ENCODE peak calls at places on chromosomes 16 and 17, in five cellular contexts. Y is aorta, E is omental fat pad, U is ACHN, J is NCI-H1105 treated with DMSO at 0.1 percent for 48 hours. Z is an unnamed sample.

GRCh38 chr16:19044781-19045180 is 22.6 kb upstream of the COQ7 start:
- DNase-seq in E (no peak), J (no peak), U (no peak), Y (no peak), Z (no peak)

GRCh38 chr16:89170346-89171215 is 967 bp upstream of the CDH15 start:
- DNase-seq in Y (peak; percentile 49), J (peak; percentile 41), U (peak; percentile 35), E (no peak), Z (no peak)

GRCh38 chr16:74570412-74571301 is 36.3 kb downstream of the GLG1 start:
- DNase-seq in E (no peak), U (no peak), J (no peak), Y (no peak), Z (no peak)

GRCh38 chr17:58630883-58631522 is 60.8 kb downstream of the TEX14 start:
- DNase-seq in U (no peak), E (no peak), Y (no peak), J (peak; percentile 52), Z (peak; percentile 26)

GRCh38 chr16:77850637-77851330 is 62.4 kb downstream of the VAT1L start:
- DNase-seq in U (no peak), J (no peak), E (no peak), Y (no peak), Z (no peak)

GRCh38 chr17:54979657-54980056 is 11.1 kb downstream of the STXBP4 start:
- DNase-seq in Y (no peak), E (no peak), U (no peak), J (no peak), Z (no peak)

GRCh38 chr17:732788-733720 is 658 bp downstream of the TLCD3A start:
- DNase-seq in U (peak; percentile 55), J (no peak), E (no peak), Y (peak; percentile 55), Z (peak; percentile 28)

GRCh38 chr17:35087731-35088646 is 24.5 kb upstream of the RFFL start:
- DNase-seq in Y (peak; percentile 79), J (peak; percentile 13), E (no peak), U (peak; percentile 71), Z (peak; percentile 29)

GRCh38 chr17:28425206-28425605 is 19.2 kb upstream of the SLC46A1 start:
- DNase-seq in J (no peak), U (no peak), Y (no peak), E (no peak), Z (no peak)

GRCh38 chr16:47578573-47578972 is 117.4 kb downstream of the PHKB start:
- DNase-seq in J (no peak), Y (no peak), U (no peak), E (no peak), Z (no peak)

GRCh38 chr17:546456-546855 is 168.2 kb downstream of the VPS53 start:
- DNase-seq in U (no peak), Y (no peak), J (no peak), E (no peak), Z (no peak)

GRCh38 chr17:13541032-13541480 is 60.7 kb downstream of the HS3ST3A1 start:
- DNase-seq in U (peak; percentile 99), Y (no peak), E (peak; percentile 38), J (no peak), Z (no peak)

GRCh38 chr16:68995011-68995504 is 110.4 kb upstream of the HAS3 start:
- DNase-seq in U (peak; percentile 89), J (no peak), E (no peak), Y (no peak), Z (no peak)

GRCh38 chr16:78961464-78961863 is 639.1 kb downstream of the MAF start:
- DNase-seq in U (no peak), J (no peak), E (no peak), Y (no peak), Z (no peak)

GRCh38 chr17:16040710-16041251 is 41.2 kb downstream of the TTC19 start:
- DNase-seq in U (no peak), Y (peak; percentile 52), E (no peak), J (no peak), Z (no peak)

GRCh38 chr17:3622977-3623594 is 13.0 kb downstream of the SHPK start:
- DNase-seq in Y (no peak), E (no peak), U (no peak), J (no peak), Z (no peak)

GRCh38 chr17:37607637-37608368 is 1.4 kb downstream of the SYNRG start:
- DNase-seq in U (no peak), J (no peak), Y (no peak), E (no peak), Z (no peak)

GRCh38 chr16:64416232-64417010 is 705.4 kb downstream of the CDH11 start:
- DNase-seq in Y (no peak), U (peak; percentile 71), J (peak; percentile 69), E (no peak), Z (no peak)

GRCh38 chr16:68776821-68777485 is 39.9 kb downstream of the CDH1 start:
- DNase-seq in J (no peak), U (no peak), Y (no peak), E (no peak), Z (no peak)

GRCh38 chr17:57939797-57940196 is 15.4 kb downstream of the CUEDC1 start:
- DNase-seq in E (no peak), J (peak; percentile 55), Y (peak; percentile 71), U (no peak), Z (no peak)

GRCh38 chr16:2295056-2295798 is 27.3 kb upstream of the RNPS1 start:
- DNase-seq in E (no peak), U (no peak), J (no peak), Y (no peak), Z (no peak)

GRCh38 chr16:78105517-78105916 is 6.1 kb downstream of the WWOX start:
- DNase-seq in E (no peak), J (peak; percentile 22), U (no peak), Y (peak; percentile 44), Z (no peak)

GRCh38 chr16:57534881-57535658 is 1.3 kb downstream of the CCDC102A start:
- DNase-seq in E (peak; percentile 23), J (no peak), U (no peak), Y (no peak), Z (no peak)

GRCh38 chr17:81593105-81593871 is 41.1 kb upstream of the FAAP100 start:
- DNase-seq in U (no peak), Y (no peak), J (no peak), E (no peak), Z (no peak)

GRCh38 chr17:10226930-10227695 is 28.7 kb upstream of the GAS7 start:
- DNase-seq in U (peak; percentile 31), J (peak; percentile 4), E (peak; percentile 62), Y (peak; percentile 62), Z (peak; percentile 45)

GRCh38 chr17:51869387-51869786 is 289.1 kb downstream of the CA10 start:
- DNase-seq in U (peak; percentile 56), Y (no peak), J (no peak), E (no peak), Z (peak; percentile 53)

GRCh38 chr16:49012961-49013726 is 268.5 kb downstream of the CBLN1 start:
- DNase-seq in E (no peak), Y (no peak), U (no peak), J (peak; percentile 60), Z (no peak)

GRCh38 chr17:47708864-47709541 is 15.0 kb downstream of the TBKBP1 start:
- DNase-seq in E (no peak), Y (no peak), J (no peak), U (no peak), Z (no peak)